ENCODE peak calls at places on chromosomes 11 and 22, in ten cellular contexts. Z, R, C, F, J, V, H, W, S and A are unnamed samples.

GRCh38 chr11:116352881-116353280 is 419.9 kb downstream of the BUD13 start:
- DNase-seq in Z (no peak), R (no peak), C (no peak), F (no peak), J (no peak), V (no peak), H (no peak), W (no peak), S (no peak), A (no peak)

GRCh38 chr11:6612816-6613136 is 760 bp upstream of the TAF10 start:
- DNase-seq in Z (peak; percentile 30), R (no peak), C (no peak), F (peak; percentile 76), J (no peak), V (no peak), H (no peak), W (no peak), S (peak; percentile 56), A (no peak)

GRCh38 chr11:128859563-128860441 is 7.3 kb downstream of the KCNJ1 start:
- DNase-seq in Z (peak; percentile 76), R (peak; percentile 70), C (peak; percentile 18), F (no peak), J (peak; percentile 86), V (peak; percentile 53), H (no peak), W (peak; percentile 42), S (peak; percentile 31), A (peak; percentile 66)

GRCh38 chr11:34960277-34960676 is 43.9 kb downstream of the PDHX start:
- DNase-seq in Z (no peak), R (no peak), C (no peak), F (peak; percentile 78), J (peak; percentile 49), V (no peak), H (no peak), W (no peak), S (no peak), A (no peak)

GRCh38 chr11:36300651-36301050 is 4.6 kb downstream of the PRR5L start:
- DNase-seq in Z (no peak), R (no peak), C (peak; percentile 36), F (no peak), J (peak; percentile 73), V (no peak), H (no peak), W (no peak), S (no peak), A (peak; percentile 73)

GRCh38 chr11:74953448-74953847 is 4.4 kb downstream of the SPCS2 start:
- DNase-seq in Z (no peak), R (no peak), C (no peak), F (no peak), J (no peak), V (no peak), H (no peak), W (no peak), S (no peak), A (no peak)

GRCh38 chr11:1852885-1853284 is at the start of gene LSP1:
- DNase-seq in Z (no peak), R (peak; percentile 62), C (no peak), F (no peak), J (no peak), V (peak; percentile 40), H (no peak), W (no peak), S (no peak), A (peak; percentile 69)

GRCh38 chr11:44564653-44565007 is 833 bp upstream of the CD82 start:
- DNase-seq in Z (no peak), R (no peak), C (peak; percentile 73), F (peak; percentile 70), J (peak; percentile 89), V (no peak), H (peak; percentile 84), W (peak; percentile 76), S (peak; percentile 78), A (peak; percentile 87)

GRCh38 chr11:17613983-17614382 is 66.9 kb downstream of the OTOG start:
- DNase-seq in Z (no peak), R (no peak), C (no peak), F (no peak), J (no peak), V (no peak), H (no peak), W (no peak), S (no peak), A (no peak)

GRCh38 chr11:110297082-110297725 is 790 bp upstream of the RDX start:
- DNase-seq in Z (no peak), R (no peak), C (no peak), F (no peak), J (no peak), V (no peak), H (no peak), W (no peak), S (no peak), A (no peak)

GRCh38 chr11:18368236-18368635 is 26.1 kb upstream of the LDHA start:
- DNase-seq in Z (no peak), R (no peak), C (peak; percentile 64), F (no peak), J (no peak), V (no peak), H (no peak), W (no peak), S (no peak), A (no peak)

GRCh38 chr22:38316340-38317236 is 645 bp downstream of the CSNK1E start:
- DNase-seq in Z (peak; percentile 57), R (peak; percentile 38), C (peak; percentile 41), F (peak; percentile 35), J (peak; percentile 80), V (peak; percentile 36), H (no peak), W (peak; percentile 66), S (no peak), A (peak; percentile 64)

GRCh38 chr11:3626250-3626960 is 15.4 kb downstream of the ART5 start:
- DNase-seq in Z (no peak), R (no peak), C (no peak), F (no peak), J (peak; percentile 74), V (no peak), H (peak; percentile 24), W (no peak), S (no peak), A (peak; percentile 80)

GRCh38 chr11:130023204-130023603 is 20.6 kb upstream of the PRDM10 start:
- DNase-seq in Z (no peak), R (no peak), C (peak; percentile 71), F (no peak), J (no peak), V (no peak), H (no peak), W (peak; percentile 71), S (peak; percentile 66), A (no peak)

GRCh38 chr22:23786261-23786710 is 480 bp upstream of the SMARCB1 start:
- DNase-seq in Z (no peak), R (no peak), C (no peak), F (no peak), J (no peak), V (peak; percentile 4), H (no peak), W (no peak), S (no peak), A (no peak)

GRCh38 chr22:46010177-46010867 is 33.4 kb upstream of the WNT7B start:
- DNase-seq in Z (no peak), R (no peak), C (peak; percentile 80), F (no peak), J (peak; percentile 34), V (no peak), H (peak; percentile 3), W (no peak), S (no peak), A (no peak)

GRCh38 chr22:47127441-47127871 is 365.0 kb downstream of the TBC1D22A start:
- DNase-seq in Z (no peak), R (no peak), C (no peak), F (no peak), J (peak; percentile 52), V (no peak), H (no peak), W (no peak), S (no peak), A (no peak)

GRCh38 chr11:95444309-95445202 is 213.6 kb upstream of the SESN3 start:
- DNase-seq in Z (no peak), R (no peak), C (no peak), F (no peak), J (no peak), V (no peak), H (no peak), W (no peak), S (no peak), A (no peak)

GRCh38 chr22:25110596-25110845 is 89.1 kb upstream of the CRYBB3 start:
- DNase-seq in Z (no peak), R (no peak), C (no peak), F (no peak), J (no peak), V (no peak), H (no peak), W (no peak), S (no peak), A (no peak)

GRCh38 chr11:113119074-113119473 is 157.9 kb downstream of the NCAM1 start:
- DNase-seq in Z (no peak), R (no peak), C (no peak), F (no peak), J (no peak), V (no peak), H (no peak), W (no peak), S (no peak), A (no peak)

GRCh38 chr11:10623797-10624761 is 55.6 kb upstream of the LYVE1 start:
- DNase-seq in Z (peak; percentile 22), R (no peak), C (no peak), F (peak; percentile 51), J (no peak), V (no peak), H (no peak), W (peak; percentile 18), S (peak; percentile 25), A (peak; percentile 65)

GRCh38 chr11:36155770-36156485 is 133.3 kb downstream of the COMMD9 start:
- DNase-seq in Z (no peak), R (no peak), C (no peak), F (no peak), J (no peak), V (no peak), H (no peak), W (no peak), S (no peak), A (no peak)

GRCh38 chr11:83568474-83568873 is 282.3 kb upstream of the CCDC90B start:
- DNase-seq in Z (no peak), R (no peak), C (no peak), F (no peak), J (no peak), V (no peak), H (no peak), W (no peak), S (no peak), A (no peak)

GRCh38 chr11:44451706-44452105 is 113.8 kb upstream of the CD82 start:
- DNase-seq in Z (no peak), R (no peak), C (no peak), F (no peak), J (no peak), V (no peak), H (no peak), W (no peak), S (no peak), A (no peak)

GRCh38 chr11:69167916-69168691 is 12.4 kb downstream of the SMIM38 start:
- DNase-seq in Z (no peak), R (no peak), C (no peak), F (no peak), J (no peak), V (no peak), H (no peak), W (no peak), S (no peak), A (no peak)

GRCh38 chr11:118152552-118153471 is at the start of gene SCN4B:
- DNase-seq in Z (peak; percentile 61), R (no peak), C (peak; percentile 47), F (peak; percentile 63), J (peak; percentile 86), V (no peak), H (no peak), W (peak; percentile 41), S (peak; percentile 17), A (peak; percentile 74)

GRCh38 chr22:22030493-22031182 is 48.1 kb upstream of the TOP3B start:
- DNase-seq in Z (no peak), R (no peak), C (no peak), F (no peak), J (no peak), V (no peak), H (no peak), W (peak; percentile 4), S (no peak), A (no peak)

GRCh38 chr11:103294516-103294915 is 185.3 kb downstream of the DYNC2H1 start:
- DNase-seq in Z (no peak), R (no peak), C (no peak), F (no peak), J (no peak), V (no peak), H (no peak), W (no peak), S (no peak), A (no peak)